ENCODE peak calls at places on chromosomes 13 and 19, in five cellular contexts. I is left colon, D is GM20000, U is AML-193, K is T-helper 1 cell. J is an unnamed sample.

GRCh38 chr19:1699998-1700732 is 47.8 kb upstream of the TCF3 start:
- DNase-seq in I (no peak), D (peak), U (no peak), K (no peak), J (no peak)

GRCh38 chr13:87677334-87678234 is 6.4 kb downstream of the SLITRK5 start:
- DNase-seq in I (no peak), D (peak), U (no peak), K (no peak), J (no peak)

GRCh38 chr19:54188224-54188871 is 1.0 kb downstream of the MBOAT7 start:
- DNase-seq in I (peak), D (no peak), U (peak), K (no peak), J (peak)

GRCh38 chr13:40562975-40563349 is 103.5 kb downstream of the FOXO1 start:
- DNase-seq in I (no peak), D (no peak), U (no peak), K (no peak), J (no peak)

GRCh38 chr19:4391701-4392543 is 8.4 kb downstream of the SH3GL1 start:
- DNase-seq in I (no peak), D (no peak), U (no peak), K (no peak), J (no peak)

GRCh38 chr19:56966225-56966696 is 125.7 kb upstream of the PEG3 start:
- DNase-seq in I (no peak), D (no peak), U (no peak), K (no peak), J (no peak)

GRCh38 chr13:43953370-43953769 is 73.7 kb downstream of the LACC1 start:
- DNase-seq in I (no peak), D (no peak), U (no peak), K (no peak), J (no peak)

GRCh38 chr19:33954686-33955085 is 158.0 kb downstream of the KCTD15 start:
- DNase-seq in I (no peak), D (no peak), U (no peak), K (no peak), J (no peak)

GRCh38 chr19:31355330-31356289 is 6.4 kb upstream of the TSHZ3 start:
- DNase-seq in I (no peak), D (peak), U (no peak), K (no peak), J (no peak)

GRCh38 chr19:5395996-5396939 is 55.7 kb upstream of the PTPRS start:
- DNase-seq in I (no peak), D (no peak), U (no peak), K (no peak), J (no peak)

GRCh38 chr13:110711778-110712070 is 1.8 kb upstream of the ING1 start:
- DNase-seq in I (no peak), D (no peak), U (no peak), K (no peak), J (no peak)

GRCh38 chr19:18603958-18604819 is 2.4 kb downstream of the CRLF1 start:
- DNase-seq in I (no peak), D (peak), U (no peak), K (no peak), J (no peak)

GRCh38 chr19:18021121-18021755 is 13.3 kb downstream of the ARRDC2 start:
- DNase-seq in I (peak), D (no peak), U (peak), K (peak), J (peak)

GRCh38 chr13:99658266-99658991 is 157.2 kb downstream of the TM9SF2 start:
- DNase-seq in I (peak), D (peak), U (peak), K (peak), J (peak)

GRCh38 chr13:72463561-72463960 is 263.9 kb downstream of the MZT1 start:
- DNase-seq in I (no peak), D (no peak), U (no peak), K (no peak), J (no peak)

GRCh38 chr13:113551081-113552000 is 33.2 kb upstream of the TFDP1 start:
- DNase-seq in I (no peak), D (no peak), U (no peak), K (no peak), J (no peak)

GRCh38 chr19:35773020-35773809 is 2.1 kb upstream of the ARHGAP33 start:
- DNase-seq in I (no peak), D (no peak), U (no peak), K (no peak), J (no peak)